ENCODE peak calls at places on chromosomes 16 and 17, in five cellular contexts. One of them, this sample, is unnamed. For H3K36me3 and H3K27me3, the result is how much of the 10 kb centered on the place peaks cover.

GRCh38 chr16:48907906-48908634 is 298.1 kb upstream of the N4BP1 start:
- DNase-seq in right lobe of liver: no peak
- DNase-seq in left ventricle myocardium inferior: no peak
- DNase-seq in stomach: no peak
- DNase-seq in mammary epithelial cell: peak
- DNase-seq in this sample: no peak

GRCh38 chr17:76623271-76624146 is 20.0 kb downstream of the ST6GALNAC1 start:
- DNase-seq in right lobe of liver: peak
- DNase-seq in left ventricle myocardium inferior: peak
- DNase-seq in stomach: peak
- DNase-seq in mammary epithelial cell: peak
- DNase-seq in this sample: peak

GRCh38 chr16:79278506-79278905 is 322.0 kb downstream of the MAF start:
- DNase-seq in right lobe of liver: no peak
- DNase-seq in left ventricle myocardium inferior: no peak
- DNase-seq in stomach: no peak
- DNase-seq in mammary epithelial cell: no peak
- DNase-seq in this sample: peak

GRCh38 chr17:72682597-72682996 is 409.9 kb downstream of the SLC39A11 start:
- DNase-seq in right lobe of liver: no peak
- DNase-seq in left ventricle myocardium inferior: no peak
- DNase-seq in stomach: no peak
- DNase-seq in mammary epithelial cell: no peak
- DNase-seq in this sample: no peak

GRCh38 chr17:33335491-33336173 is 42.5 kb upstream of the ASIC2 start:
- DNase-seq in right lobe of liver: no peak
- DNase-seq in left ventricle myocardium inferior: no peak
- DNase-seq in stomach: no peak
- DNase-seq in mammary epithelial cell: no peak
- DNase-seq in this sample: no peak

GRCh38 chr17:58965221-58965620 is 141.5 kb downstream of the TRIM37 start:
- DNase-seq in right lobe of liver: no peak
- DNase-seq in left ventricle myocardium inferior: no peak
- DNase-seq in stomach: no peak
- DNase-seq in mammary epithelial cell: no peak
- DNase-seq in this sample: no peak

GRCh38 chr17:67503184-67503583 is 126.1 kb downstream of the PITPNC1 start:
- DNase-seq in right lobe of liver: no peak
- DNase-seq in left ventricle myocardium inferior: no peak
- DNase-seq in stomach: no peak
- DNase-seq in mammary epithelial cell: peak
- DNase-seq in this sample: no peak

GRCh38 chr17:330993-331701 is 21.5 kb downstream of the RPH3AL start:
- DNase-seq in right lobe of liver: peak
- DNase-seq in left ventricle myocardium inferior: peak
- DNase-seq in stomach: no peak
- DNase-seq in mammary epithelial cell: no peak
- DNase-seq in this sample: peak

GRCh38 chr16:80718480-80719220 is 85.7 kb downstream of the CDYL2 start:
- DNase-seq in right lobe of liver: peak
- DNase-seq in left ventricle myocardium inferior: no peak
- DNase-seq in stomach: peak
- DNase-seq in mammary epithelial cell: peak
- DNase-seq in this sample: no peak

GRCh38 chr17:27577124-27577761 is 53.7 kb upstream of the LGALS9 start:
- DNase-seq in right lobe of liver: no peak
- DNase-seq in left ventricle myocardium inferior: no peak
- DNase-seq in stomach: no peak
- DNase-seq in mammary epithelial cell: peak
- DNase-seq in this sample: peak

GRCh38 chr16:2216330-2216729 is 1.7 kb upstream of the PGP start:
- DNase-seq in right lobe of liver: no peak
- DNase-seq in left ventricle myocardium inferior: no peak
- DNase-seq in stomach: no peak
- DNase-seq in mammary epithelial cell: no peak
- DNase-seq in this sample: no peak

GRCh38 chr17:47742319-47743181 is 9.5 kb downstream of the TBX21 start:
- DNase-seq in right lobe of liver: no peak
- DNase-seq in left ventricle myocardium inferior: no peak
- DNase-seq in stomach: no peak
- DNase-seq in mammary epithelial cell: no peak
- DNase-seq in this sample: no peak

GRCh38 chr17:40303009-40303657 is 5.8 kb upstream of the RARA start:
- DNase-seq in right lobe of liver: no peak
- DNase-seq in left ventricle myocardium inferior: no peak
- DNase-seq in stomach: peak
- DNase-seq in mammary epithelial cell: peak
- DNase-seq in this sample: peak

GRCh38 chr17:2402517-2402916 is 1.7 kb upstream of the MNT start:
- DNase-seq in right lobe of liver: no peak
- DNase-seq in left ventricle myocardium inferior: no peak
- DNase-seq in stomach: no peak
- DNase-seq in mammary epithelial cell: no peak
- DNase-seq in this sample: no peak

DNA sequence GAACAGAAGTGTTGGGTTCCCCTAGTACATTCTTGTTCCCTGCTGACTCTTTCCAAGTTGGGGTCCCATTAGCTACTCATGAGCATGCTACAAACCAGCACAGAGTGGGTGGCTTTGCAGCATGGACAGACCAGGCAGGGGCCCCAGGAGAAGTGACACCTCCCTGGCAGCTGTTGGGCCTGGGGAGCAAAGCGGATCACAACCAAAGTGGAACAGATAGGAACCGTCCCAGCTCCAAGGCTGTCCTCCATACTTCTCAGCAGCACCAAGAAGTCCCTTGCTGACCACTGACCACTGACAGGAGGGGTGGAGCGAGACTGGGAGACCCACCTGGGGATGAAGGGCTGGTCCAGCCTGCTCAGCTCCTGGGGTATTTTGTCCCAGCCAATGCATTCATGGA is 12.4 kb upstream of the GFAP start:
- DNase-seq in right lobe of liver: no peak
- DNase-seq in left ventricle myocardium inferior: no peak
- DNase-seq in stomach: no peak
- DNase-seq in mammary epithelial cell: no peak
- DNase-seq in this sample: no peak
- H3K36me3 ChIP-seq in right lobe of liver: under half
- H3K36me3 ChIP-seq in left ventricle myocardium inferior: under half
- H3K36me3 ChIP-seq in stomach: under half
- H3K36me3 ChIP-seq in mammary epithelial cell: under half
- H3K36me3 ChIP-seq in this sample: under half

DNA sequence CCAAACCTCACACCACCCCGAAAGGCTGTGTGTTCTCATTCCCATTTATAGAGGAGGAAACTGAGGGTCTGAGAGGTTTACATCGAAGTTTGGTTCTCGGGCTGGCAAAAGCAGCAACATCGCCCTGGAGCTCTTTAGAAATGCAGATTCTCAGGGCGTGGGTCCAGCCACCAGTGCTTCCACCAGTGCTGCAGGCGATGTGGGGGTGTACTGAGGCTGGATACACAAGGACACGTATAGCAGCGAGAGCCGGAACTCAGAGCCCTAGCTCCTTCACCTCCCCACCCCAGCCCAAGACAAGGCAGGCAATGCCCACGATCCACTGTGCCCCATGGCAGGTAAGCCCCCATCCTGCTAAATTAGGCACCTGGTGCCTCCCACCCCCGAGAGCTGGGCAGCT is 5.9 kb downstream of the GPRC5B start:
- DNase-seq in right lobe of liver: no peak
- DNase-seq in left ventricle myocardium inferior: no peak
- DNase-seq in stomach: no peak
- DNase-seq in mammary epithelial cell: no peak
- DNase-seq in this sample: no peak
- H3K27ac ChIP-seq in right lobe of liver: no peak
- H3K27ac ChIP-seq in left ventricle myocardium inferior: peak
- H3K27ac ChIP-seq in stomach: no peak
- H3K27ac ChIP-seq in mammary epithelial cell: no peak
- H3K27ac ChIP-seq in this sample: no peak

DNA sequence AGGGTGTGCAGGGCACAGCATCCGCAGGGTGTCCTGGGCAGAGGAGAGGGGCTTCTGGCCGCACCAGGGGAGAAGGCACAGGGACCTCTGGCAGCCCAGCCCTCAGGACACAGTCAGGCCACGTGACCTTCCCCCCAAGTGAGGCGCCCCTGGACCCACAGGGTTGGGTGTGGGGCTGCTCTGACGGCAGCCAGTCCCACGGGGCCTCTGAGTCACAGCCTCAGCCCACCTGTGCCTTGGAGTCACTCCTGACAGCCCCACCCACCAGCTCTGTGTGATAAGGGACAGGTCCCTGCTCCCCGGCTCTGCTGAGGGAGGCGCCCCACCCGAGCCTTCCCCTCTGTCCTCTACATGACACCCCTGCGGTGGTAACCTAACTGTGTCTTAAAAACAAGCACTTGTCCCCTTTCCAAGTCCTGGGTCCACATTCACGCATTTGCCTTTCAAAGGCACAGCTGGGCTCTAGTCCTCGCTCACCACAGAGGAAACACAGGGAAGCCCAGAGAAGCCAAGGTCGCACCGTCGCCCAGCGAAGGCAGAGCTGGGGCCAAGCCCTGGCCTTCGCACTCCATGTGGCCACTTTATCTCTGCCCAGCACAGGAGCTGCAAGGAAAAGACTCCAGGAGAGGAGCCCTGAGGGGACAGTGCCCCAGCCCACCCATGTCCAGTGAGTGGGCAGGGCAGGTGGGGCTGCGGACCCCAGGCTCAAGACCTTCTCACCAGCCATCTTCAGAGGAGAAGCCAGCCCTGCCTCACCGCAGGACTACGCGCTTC is 5.1 kb upstream of the NPTX1 start:
- DNase-seq in right lobe of liver: no peak
- DNase-seq in left ventricle myocardium inferior: no peak
- DNase-seq in stomach: peak
- DNase-seq in mammary epithelial cell: no peak
- DNase-seq in this sample: no peak
- H3K27me3 ChIP-seq in right lobe of liver: under half
- H3K27me3 ChIP-seq in left ventricle myocardium inferior: half or more
- H3K27me3 ChIP-seq in stomach: half or more
- H3K27me3 ChIP-seq in mammary epithelial cell: under half
- H3K27me3 ChIP-seq in this sample: under half

GRCh38 chr17:8494506-8495111 is 58.9 kb downstream of the NDEL1 start:
- DNase-seq in right lobe of liver: no peak
- DNase-seq in left ventricle myocardium inferior: no peak
- DNase-seq in stomach: no peak
- DNase-seq in mammary epithelial cell: no peak
- DNase-seq in this sample: no peak

GRCh38 chr17:8490256-8491023 is 54.8 kb downstream of the NDEL1 start:
- DNase-seq in right lobe of liver: no peak
- DNase-seq in left ventricle myocardium inferior: no peak
- DNase-seq in stomach: no peak
- DNase-seq in mammary epithelial cell: no peak
- DNase-seq in this sample: no peak

GRCh38 chr17:8489841-8490240 is 54.2 kb downstream of the NDEL1 start:
- DNase-seq in right lobe of liver: no peak
- DNase-seq in left ventricle myocardium inferior: no peak
- DNase-seq in stomach: no peak
- DNase-seq in mammary epithelial cell: no peak
- DNase-seq in this sample: no peak

GRCh38 chr17:8494021-8494420 is 58.3 kb downstream of the NDEL1 start:
- DNase-seq in right lobe of liver: no peak
- DNase-seq in left ventricle myocardium inferior: no peak
- DNase-seq in stomach: no peak
- DNase-seq in mammary epithelial cell: no peak
- DNase-seq in this sample: no peak

DNA sequence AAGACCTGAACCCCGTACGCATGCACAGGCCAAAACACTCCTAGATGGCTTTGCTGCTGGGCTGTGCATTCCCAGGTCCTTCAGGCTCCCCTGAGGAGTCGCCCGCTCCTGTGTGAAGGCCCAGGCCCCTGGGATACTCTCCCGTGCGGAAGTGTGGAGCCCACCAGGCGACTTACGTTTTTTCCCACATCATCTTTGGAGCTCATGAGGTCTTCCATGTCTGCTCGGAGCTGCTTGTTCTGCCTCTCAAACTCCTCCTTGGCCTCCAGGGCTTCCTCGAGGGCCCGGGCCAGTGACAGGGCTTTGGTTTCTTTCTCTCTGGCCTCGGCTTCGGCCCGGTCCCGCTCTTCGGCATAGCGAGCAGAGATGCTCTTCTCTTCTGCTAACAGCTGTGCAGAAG is 56.4 kb downstream of the NDEL1 start:
- DNase-seq in right lobe of liver: no peak
- DNase-seq in left ventricle myocardium inferior: no peak
- DNase-seq in stomach: no peak
- DNase-seq in mammary epithelial cell: no peak
- DNase-seq in this sample: no peak
- H3K36me3 ChIP-seq in right lobe of liver: under half
- H3K36me3 ChIP-seq in left ventricle myocardium inferior: half or more
- H3K36me3 ChIP-seq in stomach: half or more
- H3K36me3 ChIP-seq in mammary epithelial cell: under half
- H3K36me3 ChIP-seq in this sample: under half

GRCh38 chr16:73050115-73051099 is 2.5 kb upstream of the ZFHX3 start:
- DNase-seq in right lobe of liver: no peak
- DNase-seq in left ventricle myocardium inferior: no peak
- DNase-seq in stomach: no peak
- DNase-seq in mammary epithelial cell: no peak
- DNase-seq in this sample: no peak
- H3K27ac ChIP-seq in right lobe of liver: peak
- H3K27ac ChIP-seq in left ventricle myocardium inferior: peak
- H3K27ac ChIP-seq in stomach: peak
- H3K27ac ChIP-seq in mammary epithelial cell: no peak
- H3K27ac ChIP-seq in this sample: no peak

GRCh38 chr17:50535407-50535806 is 2.9 kb downstream of the EPN3 start:
- DNase-seq in right lobe of liver: no peak
- DNase-seq in left ventricle myocardium inferior: no peak
- DNase-seq in stomach: no peak
- DNase-seq in mammary epithelial cell: no peak
- DNase-seq in this sample: no peak

GRCh38 chr17:50533185-50533584 is 650 bp downstream of the EPN3 start:
- DNase-seq in right lobe of liver: no peak
- DNase-seq in left ventricle myocardium inferior: no peak
- DNase-seq in stomach: no peak
- DNase-seq in mammary epithelial cell: no peak
- DNase-seq in this sample: no peak

GRCh38 chr17:50534979-50535326 is 2.4 kb downstream of the EPN3 start:
- DNase-seq in right lobe of liver: no peak
- DNase-seq in left ventricle myocardium inferior: no peak
- DNase-seq in stomach: no peak
- DNase-seq in mammary epithelial cell: no peak
- DNase-seq in this sample: no peak

GRCh38 chr17:50533720-50534148 is 1.2 kb downstream of the EPN3 start:
- DNase-seq in right lobe of liver: peak
- DNase-seq in left ventricle myocardium inferior: peak
- DNase-seq in stomach: peak
- DNase-seq in mammary epithelial cell: no peak
- DNase-seq in this sample: no peak

GRCh38 chr17:50534222-50534978 is 1.9 kb downstream of the EPN3 start:
- DNase-seq in right lobe of liver: no peak
- DNase-seq in left ventricle myocardium inferior: no peak
- DNase-seq in stomach: peak
- DNase-seq in mammary epithelial cell: peak
- DNase-seq in this sample: no peak
- H3K27me3 ChIP-seq in right lobe of liver: under half
- H3K27me3 ChIP-seq in left ventricle myocardium inferior: under half
- H3K27me3 ChIP-seq in stomach: under half
- H3K27me3 ChIP-seq in mammary epithelial cell: under half
- H3K27me3 ChIP-seq in this sample: under half

GRCh38 chr16:28980929-28981328 is 3.9 kb upstream of the LAT start:
- DNase-seq in right lobe of liver: no peak
- DNase-seq in left ventricle myocardium inferior: no peak
- DNase-seq in stomach: no peak
- DNase-seq in mammary epithelial cell: no peak
- DNase-seq in this sample: no peak
- H3K36me3 ChIP-seq in right lobe of liver: under half
- H3K36me3 ChIP-seq in left ventricle myocardium inferior: half or more
- H3K36me3 ChIP-seq in stomach: half or more
- H3K36me3 ChIP-seq in mammary epithelial cell: under half
- H3K36me3 ChIP-seq in this sample: under half

GRCh38 chr17:50945779-50946222 is 79.6 kb upstream of the TOB1 start:
- DNase-seq in right lobe of liver: no peak
- DNase-seq in left ventricle myocardium inferior: no peak
- DNase-seq in stomach: no peak
- DNase-seq in mammary epithelial cell: no peak
- DNase-seq in this sample: no peak
- H3K27ac ChIP-seq in right lobe of liver: peak
- H3K27ac ChIP-seq in left ventricle myocardium inferior: peak
- H3K27ac ChIP-seq in stomach: peak
- H3K27ac ChIP-seq in mammary epithelial cell: no peak
- H3K27ac ChIP-seq in this sample: no peak